ENCODE peak calls at places on chromosome 2, in eight cellular contexts. K is CD4-positive, alpha-beta memory T cell; J is upper lobe of right lung; A is left ventricle myocardium inferior; R is pancreas; X is endodermal cell; T is osteoblast; S is psoas muscle. N is an unnamed sample.
A peak's percentile ranks its signal among the peaks of the same experiment; 100 is the strongest.

GRCh38 chr2:170017848-170018492 is 160.0 kb upstream of the MYO3B start:
- DNase-seq in X (no peak), K (no peak), S (no peak), A (peak; percentile 45), J (no peak), R (no peak), T (no peak), N (no peak)

GRCh38 chr2:37192551-37192950 is 3.7 kb upstream of the CEBPZOS start:
- DNase-seq in K (no peak), T (no peak), A (no peak), S (no peak), J (no peak), X (no peak), R (no peak), N (no peak)

GRCh38 chr2:17901246-17901645 is 22.8 kb downstream of the KCNS3 start:
- DNase-seq in K (no peak), J (no peak), S (peak; percentile 39), R (no peak), X (peak; percentile 40), T (no peak), A (peak; percentile 32), N (no peak)

GRCh38 chr2:240205348-240205747 is 64.9 kb upstream of the OTOS start:
- DNase-seq in K (no peak), R (no peak), T (peak; percentile 97), J (peak; percentile 48), S (peak; percentile 67), X (peak; percentile 77), A (no peak), N (no peak)

GRCh38 chr2:190815223-190815622 is 65.4 kb upstream of the GLS start:
- DNase-seq in X (no peak), A (no peak), R (no peak), S (no peak), T (no peak), K (no peak), J (no peak), N (no peak)

GRCh38 chr2:224039080-224039769 is at the start of gene SERPINE2:
- DNase-seq in R (peak; percentile 32), J (peak; percentile 67), X (peak; percentile 92), S (peak; percentile 52), A (peak; percentile 57), T (peak; percentile 93), K (no peak), N (peak; percentile 52)

GRCh38 chr2:20439193-20439475 is 7.7 kb upstream of the RHOB start:
- DNase-seq in A (no peak), R (peak; percentile 26), X (peak; percentile 7), J (no peak), T (no peak), K (no peak), S (no peak), N (no peak)

GRCh38 chr2:161994766-161995165 is 79.2 kb downstream of the DPP4 start:
- DNase-seq in A (no peak), J (no peak), K (no peak), X (no peak), T (no peak), R (no peak), S (no peak), N (no peak)

GRCh38 chr2:161486111-161486510 is 70.0 kb downstream of the TBR1 start:
- DNase-seq in X (no peak), T (no peak), S (no peak), A (no peak), J (no peak), R (no peak), K (no peak), N (no peak)

DNA sequence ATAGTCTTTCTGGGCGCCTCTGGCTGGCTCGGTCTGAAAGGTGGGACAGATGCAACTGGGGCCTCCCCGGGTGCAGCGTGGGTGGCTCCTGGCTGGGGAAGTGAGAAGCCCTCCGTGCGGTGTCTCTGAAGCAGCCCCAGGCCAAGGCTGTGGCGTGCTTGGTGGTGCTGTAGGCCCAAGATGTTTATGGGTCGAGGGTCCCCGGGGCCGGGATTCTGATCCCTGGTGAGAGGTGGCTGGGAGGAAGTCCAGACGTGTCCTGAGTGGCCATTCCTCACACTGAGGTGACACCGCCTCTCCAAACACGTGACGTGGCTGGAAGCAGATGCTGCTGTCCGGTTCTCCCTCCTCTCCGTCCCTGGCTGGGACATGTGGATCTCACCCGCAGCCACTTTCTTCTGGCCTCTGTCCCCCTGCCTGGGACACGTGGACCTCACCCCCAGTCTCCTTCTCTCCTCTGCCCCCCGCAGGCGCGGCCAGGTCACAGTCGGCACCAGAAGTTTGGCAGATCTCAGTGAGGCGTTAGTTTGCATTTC is 12.6 kb downstream of the RTP5 start:
- DNase-seq in T (no peak), S (peak; percentile 67), A (peak; percentile 59), R (peak; percentile 85), J (no peak), K (no peak), X (peak; percentile 73), N (peak; percentile 56)
- H3K4me1 ChIP-seq in T (peaks cover 20% of the 10 kb centered on the region), S (peaks cover 10% of the 10 kb centered on the region), A (peaks cover 29% of the 10 kb centered on the region), R (peaks cover 13% of the 10 kb centered on the region), J (peaks cover 8% of the 10 kb centered on the region), K (peaks cover 29% of the 10 kb centered on the region), X (no peaks in the 10 kb centered on the region), N (peaks cover 22% of the 10 kb centered on the region)

GRCh38 chr2:8586397-8587051 is 95.3 kb upstream of the ID2 start:
- DNase-seq in R (no peak), K (no peak), X (peak; percentile 54), A (no peak), T (peak; percentile 80), J (peak; percentile 57), S (no peak), N (no peak)
- H3K4me3 ChIP-seq in R (no peak overlapping the region), K (no peak overlapping the region), X (no peak overlapping the region), A (no peak overlapping the region), T (no peak overlapping the region), J (no peak overlapping the region), S (no peak overlapping the region), N (no peak overlapping the region)

GRCh38 chr2:25738383-25739343 is 65.3 kb upstream of the DTNB start:
- DNase-seq in S (no peak), T (no peak), K (no peak), R (no peak), A (no peak), J (no peak), X (no peak), N (no peak)

GRCh38 chr2:25744055-25744454 is 70.7 kb upstream of the DTNB start:
- DNase-seq in T (no peak), S (no peak), X (no peak), A (no peak), K (no peak), J (no peak), R (no peak), N (no peak)

GRCh38 chr2:25743132-25743830 is 69.9 kb upstream of the DTNB start:
- DNase-seq in K (no peak), T (no peak), A (no peak), J (no peak), S (no peak), R (no peak), X (no peak), N (no peak)

GRCh38 chr2:25742501-25742900 is 69.1 kb upstream of the DTNB start:
- DNase-seq in S (no peak), K (no peak), A (no peak), T (no peak), R (no peak), J (no peak), X (no peak), N (no peak)

GRCh38 chr2:25740810-25741381 is 67.5 kb upstream of the DTNB start:
- DNase-seq in K (no peak), R (no peak), T (no peak), J (no peak), X (peak; percentile 82), A (no peak), S (no peak), N (no peak)
- H3K27ac ChIP-seq in K (no peak overlapping the region), R (peak overlapping the region; percentile 53), T (no peak overlapping the region), J (no peak overlapping the region), X (no peak overlapping the region), A (no peak overlapping the region), S (no peak overlapping the region), N (no peak overlapping the region)

GRCh38 chr2:106177581-106177980 is 16.5 kb downstream of the UXS1 start:
- DNase-seq in R (no peak), X (no peak), J (no peak), T (no peak), A (no peak), S (no peak), K (no peak), N (no peak)
- H3K4me1 ChIP-seq in R (no peaks in the 10 kb centered on the region), X (no peaks in the 10 kb centered on the region), J (peaks cover 24% of the 10 kb centered on the region), T (no peaks in the 10 kb centered on the region), A (peaks cover 9% of the 10 kb centered on the region), S (peaks cover 14% of the 10 kb centered on the region), K (peaks cover 15% of the 10 kb centered on the region), N (peaks cover 58% of the 10 kb centered on the region)

GRCh38 chr2:48319863-48320262 is 210.1 kb upstream of the STON1 start:
- DNase-seq in J (no peak), T (no peak), A (no peak), K (no peak), R (no peak), X (no peak), S (no peak), N (no peak)

GRCh38 chr2:48315847-48316194 is 214.1 kb upstream of the STON1 start:
- DNase-seq in S (no peak), A (no peak), K (peak; percentile 65), X (peak; percentile 73), J (no peak), T (no peak), R (no peak), N (peak; percentile 52)

GRCh38 chr2:48320747-48321146 is 209.2 kb upstream of the STON1 start:
- DNase-seq in S (no peak), T (no peak), K (no peak), X (no peak), R (no peak), J (no peak), A (no peak), N (no peak)

GRCh38 chr2:48318118-48318517 is 211.8 kb upstream of the STON1 start:
- DNase-seq in J (no peak), R (no peak), X (no peak), T (no peak), S (no peak), K (no peak), A (no peak), N (no peak)

DNA sequence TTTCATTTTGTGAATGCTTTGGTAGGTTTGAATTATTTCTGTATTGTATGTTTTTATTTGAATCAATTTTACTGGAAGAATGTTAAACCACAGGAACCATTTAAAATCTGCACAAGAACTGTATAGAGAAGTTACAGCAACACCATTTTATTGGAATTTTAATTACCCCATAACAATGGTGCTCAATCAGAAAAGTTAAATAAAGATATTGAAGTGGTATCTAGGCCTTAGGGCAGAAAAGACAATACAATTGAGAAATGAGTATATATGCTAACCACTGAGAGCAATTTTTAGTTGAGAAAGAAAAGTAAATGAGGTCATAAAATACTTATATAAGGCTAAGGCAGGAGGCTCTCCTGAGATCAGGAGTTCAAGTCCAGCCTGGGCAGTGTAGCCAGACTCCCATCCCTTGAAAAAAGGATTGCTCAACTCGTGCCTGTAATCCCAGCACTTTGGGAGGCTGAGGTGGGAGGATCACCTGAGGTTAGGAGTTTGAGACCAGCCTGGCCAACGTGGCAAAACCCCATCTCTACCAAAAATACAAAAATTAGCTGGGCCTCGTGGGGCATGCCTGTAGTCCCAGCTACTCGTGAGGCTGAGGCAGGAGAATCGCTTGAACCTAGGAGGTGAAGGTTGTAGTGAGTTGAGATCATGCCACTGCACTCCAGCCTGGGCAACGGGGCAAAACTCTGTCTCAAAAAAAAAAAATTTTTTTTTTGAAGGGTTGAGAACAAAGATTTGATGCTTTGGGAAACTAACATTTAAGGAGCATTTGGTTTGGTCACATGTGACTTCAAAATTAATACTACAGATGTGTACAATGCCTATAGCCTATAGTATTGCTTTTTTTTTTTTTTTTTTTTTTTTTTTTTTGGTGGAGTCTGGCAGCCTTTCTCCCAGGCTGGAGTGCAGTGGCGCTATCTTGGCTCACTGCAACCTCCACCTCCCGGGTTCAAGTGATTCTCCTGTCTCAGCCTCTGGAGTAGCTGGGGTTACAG is 212.9 kb upstream of the STON1 start:
- DNase-seq in X (no peak), S (no peak), T (no peak), A (no peak), K (no peak), J (no peak), R (no peak), N (no peak)
- H3K4me3 ChIP-seq in X (no peak overlapping the region), S (peak overlapping the region; percentile 89), T (no peak overlapping the region), A (no peak overlapping the region), K (peak overlapping the region; percentile 1), J (no peak overlapping the region), R (no peak overlapping the region), N (no peak overlapping the region)